ENCODE peak calls at places on chromosomes 12 and 14, in four cellular contexts. One of them, this sample, is unnamed.

GRCh38 chr12:78192979-78193378 is 362.3 kb downstream of the NAV3 start:
- DNase-seq in BE2C: no peak
- DNase-seq in skeletal muscle cell: peak; percentile 57
- DNase-seq in GM23248: peak; percentile 37
- DNase-seq in this sample: no peak

GRCh38 chr12:30296486-30296885 is 399.2 kb downstream of the IPO8 start:
- DNase-seq in BE2C: peak; percentile 21
- DNase-seq in skeletal muscle cell: peak; percentile 4
- DNase-seq in GM23248: no peak
- DNase-seq in this sample: no peak

GRCh38 chr12:51262758-51263177 is 7.4 kb downstream of the SMAGP start:
- DNase-seq in BE2C: peak; percentile 52
- DNase-seq in skeletal muscle cell: no peak
- DNase-seq in GM23248: peak; percentile 81
- DNase-seq in this sample: peak; percentile 90

GRCh38 chr14:58637040-58637390 is 747 bp upstream of the DACT1 start:
- DNase-seq in BE2C: no peak
- DNase-seq in skeletal muscle cell: peak; percentile 74
- DNase-seq in GM23248: peak; percentile 90
- DNase-seq in this sample: no peak

GRCh38 chr12:49827351-49828099 is 688 bp downstream of the NCKAP5L start:
- DNase-seq in BE2C: peak; percentile 85
- DNase-seq in skeletal muscle cell: no peak
- DNase-seq in GM23248: peak; percentile 81
- DNase-seq in this sample: peak; percentile 97

GRCh38 chr12:30795660-30796507 is 41.1 kb upstream of the CAPRIN2 start:
- DNase-seq in BE2C: peak; percentile 57
- DNase-seq in skeletal muscle cell: peak; percentile 66
- DNase-seq in GM23248: peak; percentile 96
- DNase-seq in this sample: peak; percentile 96

GRCh38 chr14:74974364-74975058 is 19.1 kb upstream of the PGF start:
- DNase-seq in BE2C: no peak
- DNase-seq in skeletal muscle cell: no peak
- DNase-seq in GM23248: no peak
- DNase-seq in this sample: peak; percentile 75

GRCh38 chr12:49059063-49059384 is 1.6 kb downstream of the KMT2D start:
- DNase-seq in BE2C: no peak
- DNase-seq in skeletal muscle cell: no peak
- DNase-seq in GM23248: peak; percentile 30
- DNase-seq in this sample: no peak

GRCh38 chr14:24204163-24205146 is 1.0 kb upstream of the TSSK4 start:
- DNase-seq in BE2C: no peak
- DNase-seq in skeletal muscle cell: no peak
- DNase-seq in GM23248: no peak
- DNase-seq in this sample: no peak

GRCh38 chr14:25848601-25849000 is 749.2 kb downstream of the NOVA1 start:
- DNase-seq in BE2C: no peak
- DNase-seq in skeletal muscle cell: no peak
- DNase-seq in GM23248: no peak
- DNase-seq in this sample: no peak

GRCh38 chr14:49583629-49584028 is 2.6 kb downstream of the RPS29 start:
- DNase-seq in BE2C: no peak
- DNase-seq in skeletal muscle cell: no peak
- DNase-seq in GM23248: no peak
- DNase-seq in this sample: no peak

GRCh38 chr12:131147894-131148293 is 194.2 kb downstream of the ADGRD1 start:
- DNase-seq in BE2C: no peak
- DNase-seq in skeletal muscle cell: no peak
- DNase-seq in GM23248: no peak
- DNase-seq in this sample: no peak

GRCh38 chr12:6279631-6280030 is 30.9 kb upstream of the PLEKHG6 start:
- DNase-seq in BE2C: no peak
- DNase-seq in skeletal muscle cell: no peak
- DNase-seq in GM23248: peak; percentile 51
- DNase-seq in this sample: peak; percentile 66

GRCh38 chr14:58919262-58919661 is 269.2 kb upstream of the DAAM1 start:
- DNase-seq in BE2C: no peak
- DNase-seq in skeletal muscle cell: peak; percentile 15
- DNase-seq in GM23248: peak; percentile 42
- DNase-seq in this sample: no peak

GRCh38 chr12:3061129-3061857 is 15.9 kb upstream of the TSPAN9 start:
- DNase-seq in BE2C: no peak
- DNase-seq in skeletal muscle cell: no peak
- DNase-seq in GM23248: peak; percentile 83
- DNase-seq in this sample: peak; percentile 36

GRCh38 chr14:103910262-103910935 is 17.9 kb upstream of the TDRD9 start:
- DNase-seq in BE2C: peak; percentile 88
- DNase-seq in skeletal muscle cell: peak; percentile 41
- DNase-seq in GM23248: peak; percentile 81
- DNase-seq in this sample: peak; percentile 97

GRCh38 chr12:31951939-31952338 is 7.3 kb upstream of the RESF1 start:
- DNase-seq in BE2C: no peak
- DNase-seq in skeletal muscle cell: no peak
- DNase-seq in GM23248: no peak
- DNase-seq in this sample: no peak

DNA sequence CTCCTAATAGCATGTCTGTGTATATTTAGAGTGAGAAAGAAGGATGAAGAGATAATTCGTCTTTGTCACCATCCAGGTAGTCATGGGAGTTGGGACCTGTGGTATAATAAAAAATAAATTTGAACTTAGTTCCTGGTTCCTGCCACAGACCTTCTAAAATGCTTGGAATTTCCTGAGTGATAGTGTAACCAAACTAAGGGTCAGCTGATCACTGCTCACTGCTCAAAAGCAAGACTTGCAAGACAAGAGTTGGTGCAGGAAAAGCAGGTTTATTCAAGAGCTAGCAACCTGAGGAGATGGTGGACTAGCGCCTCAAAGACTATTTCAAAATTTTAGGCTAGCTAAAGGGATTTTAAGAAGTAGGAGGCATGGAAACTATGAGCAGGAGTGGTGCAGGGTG is 19.1 kb downstream of the ANG start:
- DNase-seq in BE2C: no peak
- DNase-seq in skeletal muscle cell: no peak
- DNase-seq in GM23248: no peak
- DNase-seq in this sample: no peak
- H3K4me3 ChIP-seq in BE2C: no peak overlapping the region
- H3K4me3 ChIP-seq in skeletal muscle cell: no peak overlapping the region
- H3K4me3 ChIP-seq in GM23248: no peak overlapping the region
- H3K4me3 ChIP-seq in this sample: peak overlapping the region; percentile 35

GRCh38 chr12:117470804-117471203 is 109.4 kb upstream of the NOS1 start:
- DNase-seq in BE2C: no peak
- DNase-seq in skeletal muscle cell: no peak
- DNase-seq in GM23248: no peak
- DNase-seq in this sample: peak; percentile 64

GRCh38 chr12:117468016-117468415 is 106.6 kb upstream of the NOS1 start:
- DNase-seq in BE2C: no peak
- DNase-seq in skeletal muscle cell: no peak
- DNase-seq in GM23248: no peak
- DNase-seq in this sample: no peak

GRCh38 chr12:117472983-117473382 is 111.6 kb upstream of the NOS1 start:
- DNase-seq in BE2C: peak; percentile 30
- DNase-seq in skeletal muscle cell: no peak
- DNase-seq in GM23248: peak; percentile 22
- DNase-seq in this sample: peak; percentile 95

GRCh38 chr12:117466677-117467362 is 105.4 kb upstream of the NOS1 start:
- DNase-seq in BE2C: no peak
- DNase-seq in skeletal muscle cell: no peak
- DNase-seq in GM23248: no peak
- DNase-seq in this sample: no peak

DNA sequence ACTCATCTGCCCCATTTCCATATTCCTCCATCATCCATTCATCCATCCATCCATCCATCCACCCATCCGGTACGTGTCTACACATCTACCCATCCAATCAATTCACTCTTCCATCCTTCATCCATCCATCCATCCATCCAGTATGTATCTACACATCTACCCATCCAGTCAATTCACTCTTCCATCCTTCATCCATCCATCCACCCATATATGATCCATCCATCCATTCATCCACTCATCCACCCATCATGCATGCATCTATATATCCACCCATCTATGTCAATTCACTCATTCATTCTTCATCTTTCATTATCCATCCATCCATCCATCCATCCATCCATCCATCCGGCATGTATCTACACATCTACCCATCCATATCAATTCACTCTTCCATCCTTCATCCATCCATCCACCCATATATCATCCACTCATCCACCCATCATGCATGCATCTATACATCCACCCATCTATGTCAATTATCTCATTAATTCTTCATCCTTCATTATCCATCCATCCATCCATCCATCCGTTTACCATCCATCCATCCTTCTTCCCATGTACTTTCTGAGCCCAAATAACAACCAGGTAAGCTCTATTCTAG is 108.6 kb upstream of the NOS1 start:
- DNase-seq in BE2C: no peak
- DNase-seq in skeletal muscle cell: no peak
- DNase-seq in GM23248: no peak
- DNase-seq in this sample: no peak
- H3K4me3 ChIP-seq in BE2C: no peak overlapping the region
- H3K4me3 ChIP-seq in skeletal muscle cell: no peak overlapping the region
- H3K4me3 ChIP-seq in GM23248: no peak overlapping the region
- H3K4me3 ChIP-seq in this sample: no peak overlapping the region

GRCh38 chr14:63046339-63047268 is 1.3 kb upstream of the KCNH5 start:
- DNase-seq in BE2C: no peak
- DNase-seq in skeletal muscle cell: no peak
- DNase-seq in GM23248: no peak
- DNase-seq in this sample: peak; percentile 72
- H3K4me3 ChIP-seq in BE2C: peak overlapping the region; percentile 77
- H3K4me3 ChIP-seq in skeletal muscle cell: no peak overlapping the region
- H3K4me3 ChIP-seq in GM23248: no peak overlapping the region
- H3K4me3 ChIP-seq in this sample: peak overlapping the region; percentile 81

GRCh38 chr12:104466694-104467345 is 10.1 kb downstream of the CHST11 start:
- DNase-seq in BE2C: no peak
- DNase-seq in skeletal muscle cell: no peak
- DNase-seq in GM23248: no peak
- DNase-seq in this sample: peak; percentile 1
- H3K4me3 ChIP-seq in BE2C: no peak overlapping the region
- H3K4me3 ChIP-seq in skeletal muscle cell: no peak overlapping the region
- H3K4me3 ChIP-seq in GM23248: no peak overlapping the region
- H3K4me3 ChIP-seq in this sample: peak overlapping the region; percentile 12

GRCh38 chr12:29148065-29148957 is 767 bp upstream of the FAR2 start:
- DNase-seq in BE2C: peak; percentile 42
- DNase-seq in skeletal muscle cell: no peak
- DNase-seq in GM23248: peak; percentile 61
- DNase-seq in this sample: no peak
- H3K4me3 ChIP-seq in BE2C: peak overlapping the region; percentile 85
- H3K4me3 ChIP-seq in skeletal muscle cell: peak overlapping the region; percentile 75
- H3K4me3 ChIP-seq in GM23248: peak overlapping the region; percentile 91
- H3K4me3 ChIP-seq in this sample: peak overlapping the region; percentile 81

DNA sequence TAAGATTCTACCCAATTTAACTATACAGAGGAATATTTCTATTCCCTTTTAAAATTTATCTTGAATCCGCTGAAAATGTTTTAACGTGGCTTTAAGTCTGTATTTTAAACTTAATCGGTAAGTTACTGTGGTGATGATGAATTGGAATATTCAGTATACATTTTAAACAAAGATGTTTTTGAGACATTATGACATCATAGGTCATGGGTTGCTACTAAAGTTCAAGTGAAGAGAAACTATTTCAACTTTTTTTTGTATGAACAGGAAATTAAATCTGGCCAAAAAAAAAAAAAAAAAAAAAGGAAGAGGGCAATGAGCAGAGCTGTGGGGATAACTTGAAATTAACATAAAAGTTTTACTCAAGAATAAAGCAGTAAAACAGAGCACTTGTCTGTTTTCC is 109.0 kb downstream of the PLEKHA5 start:
- DNase-seq in BE2C: no peak
- DNase-seq in skeletal muscle cell: no peak
- DNase-seq in GM23248: no peak
- DNase-seq in this sample: no peak
- H3K4me3 ChIP-seq in BE2C: no peak overlapping the region
- H3K4me3 ChIP-seq in skeletal muscle cell: no peak overlapping the region
- H3K4me3 ChIP-seq in GM23248: no peak overlapping the region
- H3K4me3 ChIP-seq in this sample: no peak overlapping the region

DNA sequence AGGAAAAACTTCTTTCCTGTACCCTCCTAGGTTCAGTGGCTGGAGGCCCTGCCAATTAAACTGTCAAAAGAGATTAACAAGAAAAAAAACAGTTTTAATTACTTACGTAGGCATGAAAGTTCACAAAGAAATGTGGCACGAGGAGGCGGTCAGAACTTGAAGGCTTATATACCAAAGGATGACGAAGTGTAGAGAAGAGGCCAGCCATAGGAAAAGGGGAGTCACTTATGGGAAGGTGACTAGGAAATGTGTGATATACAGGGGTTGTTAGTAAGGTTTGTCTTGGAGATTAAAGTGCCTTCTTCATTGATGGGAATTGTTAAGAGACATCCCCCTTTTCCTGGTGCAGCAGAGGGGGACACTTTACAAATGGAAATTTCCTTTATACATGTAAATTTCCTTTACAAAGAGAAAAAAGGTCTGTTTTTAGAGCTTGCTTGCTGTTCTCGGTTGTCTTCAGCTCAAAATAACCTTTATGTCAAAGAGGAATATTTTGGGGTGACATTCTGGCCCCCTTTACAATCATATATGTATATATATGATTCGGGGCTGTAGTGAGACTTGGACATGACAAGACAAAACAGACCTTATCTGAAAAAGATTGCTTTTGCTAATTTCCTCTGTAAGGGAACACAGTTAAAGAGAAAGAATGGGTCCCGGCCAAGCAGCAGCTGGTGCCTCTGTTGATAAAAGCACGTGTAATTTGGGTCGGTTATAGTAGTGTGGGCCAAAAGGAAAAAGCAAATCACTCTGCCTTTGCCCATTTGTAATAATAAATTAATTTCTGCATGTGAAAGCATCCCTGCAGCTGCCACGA is 38.6 kb downstream of the SYNE2 start:
- DNase-seq in BE2C: no peak
- DNase-seq in skeletal muscle cell: no peak
- DNase-seq in GM23248: no peak
- DNase-seq in this sample: no peak
- H3K4me3 ChIP-seq in BE2C: peak overlapping the region; percentile 2
- H3K4me3 ChIP-seq in skeletal muscle cell: no peak overlapping the region
- H3K4me3 ChIP-seq in GM23248: no peak overlapping the region
- H3K4me3 ChIP-seq in this sample: no peak overlapping the region

DNA sequence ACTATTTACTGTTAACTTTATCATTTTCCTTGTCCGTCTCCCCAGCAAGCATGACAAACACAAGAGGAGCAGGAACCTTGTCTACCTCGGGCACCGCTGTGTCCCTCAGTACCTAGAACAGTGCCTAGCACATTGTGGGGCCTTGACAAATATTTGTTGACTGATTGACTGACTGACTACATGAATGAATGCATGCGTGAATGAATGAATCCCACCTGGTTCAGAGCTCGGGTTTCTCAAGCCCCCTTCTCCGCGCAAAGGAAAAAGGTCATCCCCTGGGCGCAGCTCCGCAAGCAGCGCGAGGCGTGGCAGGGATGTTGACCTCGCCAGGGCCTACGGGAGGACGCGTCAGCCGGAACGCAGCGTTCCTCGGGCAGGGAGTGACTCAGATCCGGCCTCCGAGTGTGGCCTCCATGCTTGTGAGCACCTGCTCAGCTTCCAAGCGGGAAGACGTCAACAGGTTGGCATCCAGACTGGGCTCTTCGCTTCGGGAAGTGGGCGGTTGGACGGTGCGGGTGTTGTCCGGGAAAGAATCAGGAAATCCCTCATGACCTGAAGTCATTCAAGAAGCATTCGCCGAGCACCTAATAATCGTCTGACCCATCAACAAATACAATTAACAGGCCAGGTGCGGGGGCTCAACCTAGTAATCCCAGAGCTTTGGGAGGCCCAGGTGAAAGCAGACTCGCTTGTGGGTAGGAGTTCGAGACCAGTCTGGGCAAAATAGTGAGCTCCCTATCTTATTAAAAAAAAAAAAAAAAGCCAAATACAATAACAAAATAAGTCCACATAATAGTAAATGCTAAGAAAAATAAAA is 13.9 kb upstream of the UBC start:
- DNase-seq in BE2C: no peak
- DNase-seq in skeletal muscle cell: peak; percentile 90
- DNase-seq in GM23248: peak; percentile 38
- DNase-seq in this sample: no peak
- H3K4me3 ChIP-seq in BE2C: peak overlapping the region; percentile 97
- H3K4me3 ChIP-seq in skeletal muscle cell: peak overlapping the region; percentile 61
- H3K4me3 ChIP-seq in GM23248: peak overlapping the region; percentile 89
- H3K4me3 ChIP-seq in this sample: peak overlapping the region; percentile 99